ENCODE peak calls at places on chromosomes 2 and 18, in six cellular contexts. O is GM23338, Y is HCT116, H is heart left ventricle, F is DND-41, X is tibial artery. B is an unnamed sample.

GRCh38 chr2:86744152-86744551 is 24.1 kb downstream of the RMND5A start:
- DNase-seq in O (peak; percentile 38), F (no peak), Y (no peak), H (no peak), X (no peak), B (no peak)

GRCh38 chr2:169006665-169007064 is 24.5 kb downstream of the ABCB11 start:
- DNase-seq in H (no peak), O (no peak), Y (no peak), X (no peak), F (no peak), B (no peak)

GRCh38 chr2:116980354-116980753 is 834.1 kb upstream of the DDX18 start:
- DNase-seq in H (no peak), X (no peak), O (peak; percentile 14), F (no peak), Y (no peak), B (no peak)

GRCh38 chr2:229118336-229118735 is 152.8 kb downstream of the PID1 start:
- DNase-seq in H (no peak), Y (no peak), F (no peak), O (no peak), X (no peak), B (no peak)

GRCh38 chr2:97871096-97871780 is 124.5 kb downstream of the TMEM131 start:
- DNase-seq in X (no peak), F (no peak), Y (peak; percentile 60), O (no peak), H (no peak), B (no peak)

GRCh38 chr2:19673213-19673791 is 228.5 kb downstream of the TTC32 start:
- DNase-seq in H (no peak), Y (no peak), X (no peak), F (no peak), O (no peak), B (no peak)

GRCh38 chr18:79022603-79023002 is 43.0 kb downstream of the SALL3 start:
- DNase-seq in X (no peak), O (no peak), F (no peak), Y (no peak), H (no peak), B (no peak)

GRCh38 chr2:45962522-45962921 is 311.0 kb downstream of the PRKCE start:
- DNase-seq in F (no peak), Y (peak; percentile 68), X (no peak), H (peak; percentile 81), O (no peak), B (peak; percentile 87)

GRCh38 chr2:31213063-31213882 is 4.0 kb downstream of the CAPN14 start:
- DNase-seq in H (no peak), X (no peak), F (no peak), Y (no peak), O (no peak), B (no peak)

GRCh38 chr2:237665713-237666143 is 38.3 kb downstream of the LRRFIP1 start:
- DNase-seq in Y (no peak), F (no peak), X (no peak), O (peak; percentile 90), H (no peak), B (no peak)

GRCh38 chr18:5879479-5879882 is 15.8 kb downstream of the TMEM200C start:
- DNase-seq in H (no peak), F (no peak), X (no peak), O (peak; percentile 43), Y (no peak), B (no peak)

GRCh38 chr2:31037058-31037457 is 101.2 kb downstream of the GALNT14 start:
- DNase-seq in O (no peak), Y (no peak), H (no peak), F (no peak), X (no peak), B (no peak)

GRCh38 chr2:118668431-118669424 is 178.7 kb downstream of the EN1 start:
- DNase-seq in F (no peak), Y (peak; percentile 16), X (no peak), O (no peak), H (no peak), B (no peak)

GRCh38 chr2:75787532-75788132 is 76.9 kb upstream of the GCFC2 start:
- DNase-seq in H (no peak), O (peak; percentile 79), F (no peak), X (no peak), Y (peak; percentile 10), B (no peak)

GRCh38 chr2:172613610-172614231 is 57.8 kb downstream of the PDK1 start:
- DNase-seq in H (no peak), Y (no peak), X (no peak), O (peak; percentile 12), F (no peak), B (no peak)

GRCh38 chr18:10787293-10787901 is 261.6 kb downstream of the NAPG start:
- DNase-seq in F (peak; percentile 89), O (peak; percentile 91), Y (peak; percentile 51), X (peak; percentile 84), H (peak; percentile 67), B (peak; percentile 85)

GRCh38 chr2:69933839-69934613 is 19.1 kb downstream of the MXD1 start:
- DNase-seq in Y (no peak), X (peak; percentile 41), F (no peak), O (no peak), H (no peak), B (peak; percentile 57)

GRCh38 chr2:143110759-143111428 is 18.3 kb upstream of the ARHGAP15 start:
- DNase-seq in O (peak; percentile 92), Y (peak; percentile 51), F (peak; percentile 82), X (peak; percentile 54), H (no peak), B (peak; percentile 59)

GRCh38 chr2:151965884-151966283 is 133.0 kb downstream of the CACNB4 start:
- DNase-seq in Y (no peak), F (no peak), H (no peak), X (no peak), O (no peak), B (no peak)
- H3K4me1 ChIP-seq in Y (no peaks in the 10 kb centered on the region), F (no peaks in the 10 kb centered on the region), H (no peaks in the 10 kb centered on the region), X (no peaks in the 10 kb centered on the region), O (no peaks in the 10 kb centered on the region), B (no peaks in the 10 kb centered on the region)

GRCh38 chr18:2589345-2590060 is 18.1 kb downstream of the NDC80 start:
- DNase-seq in O (no peak), Y (peak; percentile 54), X (no peak), F (no peak), H (no peak), B (no peak)
- H3K36me3 ChIP-seq in O (peaks cover 60% of the 10 kb centered on the region), Y (peaks cover 61% of the 10 kb centered on the region), X (no peaks in the 10 kb centered on the region), F (peaks cover 96% of the 10 kb centered on the region), H (peaks cover 5% of the 10 kb centered on the region), B (no peaks in the 10 kb centered on the region)

DNA sequence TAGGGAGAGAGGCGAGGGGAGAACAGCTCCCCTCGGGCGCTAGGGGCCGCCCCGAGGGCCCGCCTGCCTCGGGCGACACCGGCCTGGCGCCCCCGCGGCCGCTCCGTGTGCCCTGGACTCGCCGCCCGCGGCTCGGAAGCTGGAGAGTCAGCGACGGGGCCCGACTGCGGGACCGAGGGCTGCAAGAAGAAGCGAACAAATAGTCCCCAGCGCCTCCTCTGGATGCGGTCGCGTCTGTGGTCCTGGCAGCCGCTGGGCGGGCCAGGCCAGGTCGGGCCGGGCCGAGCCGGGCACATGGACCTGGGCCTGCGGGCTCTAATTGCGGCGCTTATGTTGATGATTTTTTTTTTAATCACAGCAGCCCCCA is 270 bp upstream of the HOXD9 start:
- DNase-seq in X (no peak), H (no peak), O (no peak), Y (no peak), F (no peak), B (no peak)
- H3K4me3 ChIP-seq in X (peak overlapping the region; percentile 57), H (peak overlapping the region; percentile 43), O (peak overlapping the region; percentile 53), Y (no peak overlapping the region), F (no peak overlapping the region), B (peak overlapping the region; percentile 31)

DNA sequence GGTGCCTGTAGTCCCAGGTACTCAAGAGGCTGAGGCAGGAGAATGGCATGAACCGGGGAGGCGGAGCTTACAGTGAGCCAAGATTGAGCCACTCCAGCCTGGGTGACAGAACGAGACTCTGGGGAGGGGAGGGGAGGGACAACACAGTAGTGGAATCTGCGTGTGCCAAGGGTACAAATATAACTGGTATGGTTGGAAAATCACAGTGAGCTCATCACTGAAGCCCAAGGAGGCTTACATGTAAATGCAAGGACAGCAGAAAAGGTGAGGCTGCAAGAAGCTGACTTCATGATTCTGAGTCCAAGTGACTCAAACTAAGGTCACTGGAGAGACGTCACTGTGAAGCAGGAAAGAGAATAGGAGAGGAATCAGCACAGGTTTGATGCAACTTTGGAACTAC is 9.2 kb downstream of the SEPTIN10 start:
- DNase-seq in F (no peak), O (no peak), H (no peak), X (no peak), Y (peak; percentile 87), B (peak; percentile 42)
- H3K4me1 ChIP-seq in F (no peaks in the 10 kb centered on the region), O (peaks cover 34% of the 10 kb centered on the region), H (peaks cover 11% of the 10 kb centered on the region), X (no peaks in the 10 kb centered on the region), Y (peaks cover 47% of the 10 kb centered on the region), B (peaks cover 18% of the 10 kb centered on the region)

DNA sequence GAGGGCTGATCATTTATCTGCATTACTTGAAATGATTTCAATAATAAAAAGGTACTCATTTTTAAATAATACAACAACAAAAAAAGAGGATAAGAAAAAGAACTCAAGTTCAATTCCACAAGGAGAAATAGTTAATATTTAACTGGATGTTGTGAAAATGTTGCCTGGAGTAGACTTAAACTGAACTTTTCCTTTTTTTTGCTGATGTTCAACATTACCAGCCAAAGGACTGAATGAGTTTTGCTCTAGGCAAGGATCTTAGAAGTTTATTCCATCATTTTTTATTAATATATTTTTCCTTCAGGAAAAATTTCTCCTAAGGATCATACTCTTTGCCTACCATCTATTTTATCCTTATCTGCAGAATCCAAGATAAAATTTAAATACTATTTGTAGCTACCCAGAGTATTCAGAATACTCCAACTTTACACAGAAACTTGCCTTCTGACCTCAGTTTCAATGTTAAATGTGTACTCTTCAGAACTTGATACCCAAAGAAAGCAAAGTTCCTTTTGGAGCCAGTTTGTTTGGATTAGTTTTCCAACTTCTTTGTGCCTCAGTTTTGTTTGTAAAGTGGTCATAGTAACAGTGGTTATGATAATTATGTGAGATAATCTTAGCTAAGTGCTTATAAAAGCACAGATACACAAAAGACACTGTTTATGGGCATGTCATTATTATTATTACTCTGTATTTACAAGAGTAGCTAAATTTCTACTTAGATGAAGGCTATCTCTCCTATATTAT is 12.8 kb downstream of the CKAP2L start:
- DNase-seq in X (no peak), H (no peak), F (no peak), Y (no peak), O (no peak), B (no peak)
- H3K36me3 ChIP-seq in X (no peaks in the 10 kb centered on the region), H (no peaks in the 10 kb centered on the region), F (peaks cover 95% of the 10 kb centered on the region), Y (peaks cover 39% of the 10 kb centered on the region), O (peaks cover 35% of the 10 kb centered on the region), B (no peaks in the 10 kb centered on the region)

GRCh38 chr2:201642086-201642578 is 1.2 kb downstream of the TMEM237 start:
- DNase-seq in Y (no peak), H (no peak), F (no peak), X (peak; percentile 30), O (peak; percentile 83), B (no peak)

GRCh38 chr2:201642579-201643215 is 606 bp downstream of the TMEM237 start:
- DNase-seq in F (peak; percentile 84), O (peak; percentile 92), Y (peak; percentile 64), H (peak; percentile 91), X (peak; percentile 77), B (peak; percentile 83)

GRCh38 chr2:201643216-201643651 is at the start of gene TMEM237:
- DNase-seq in O (peak; percentile 56), F (peak; percentile 63), H (peak; percentile 76), Y (peak; percentile 6), X (peak; percentile 45), B (peak; percentile 43)

GRCh38 chr2:201647431-201647830 is 4.1 kb upstream of the TMEM237 start:
- DNase-seq in X (no peak), O (no peak), H (no peak), Y (no peak), F (no peak), B (peak; percentile 30)

GRCh38 chr2:201644001-201644400 is 698 bp upstream of the TMEM237 start:
- DNase-seq in F (no peak), X (peak; percentile 54), Y (no peak), O (peak; percentile 21), H (no peak), B (peak; percentile 45)
- H3K4me3 ChIP-seq in F (peak overlapping the region; percentile 98), X (peak overlapping the region; percentile 82), Y (peak overlapping the region; percentile 71), O (peak overlapping the region; percentile 74), H (peak overlapping the region; percentile 92), B (peak overlapping the region; percentile 10)

GRCh38 chr18:58980991-58981390 is 116.3 kb downstream of the ZNF532 start:
- DNase-seq in F (no peak), X (no peak), Y (no peak), H (no peak), O (no peak), B (no peak)
- H3K4me1 ChIP-seq in F (no peaks in the 10 kb centered on the region), X (no peaks in the 10 kb centered on the region), Y (no peaks in the 10 kb centered on the region), H (no peaks in the 10 kb centered on the region), O (no peaks in the 10 kb centered on the region), B (peaks cover 3% of the 10 kb centered on the region)

B was measured in adrenal gland.